ENCODE peak calls at places on chromosomes 3 and 15, in eight cellular contexts. G, V, N, L, H, U, W and F are unnamed samples.

GRCh38 chr3:129310111-129310601 is 31.5 kb downstream of the HMCES start:
- DNase-seq in V (no peak), G (no peak), U (no peak), L (no peak), W (peak), N (no peak), H (no peak), F (no peak)

GRCh38 chr3:55157736-55158135 is 229.9 kb upstream of the LRTM1 start:
- DNase-seq in H (no peak), W (no peak), G (no peak), L (no peak), N (no peak), U (no peak), V (no peak), F (no peak)

GRCh38 chr3:63791974-63792373 is 27.1 kb upstream of the C3orf49 start:
- DNase-seq in W (peak), H (peak), U (peak), G (no peak), N (no peak), L (peak), V (no peak), F (peak)

GRCh38 chr15:70576276-70576675 is 187.1 kb downstream of the UACA start:
- DNase-seq in H (no peak), N (no peak), W (no peak), V (no peak), L (no peak), U (no peak), G (no peak), F (no peak)

GRCh38 chr15:61936528-61937195 is 123.6 kb downstream of the VPS13C start:
- DNase-seq in N (no peak), G (no peak), H (no peak), L (no peak), U (no peak), V (no peak), W (no peak), F (no peak)

GRCh38 chr15:75420698-75421097 is 30.8 kb downstream of the SIN3A start:
- DNase-seq in H (no peak), G (no peak), U (peak), N (no peak), W (peak), V (no peak), L (no peak), F (peak)

GRCh38 chr15:78418239-78418638 is 19.8 kb upstream of the IREB2 start:
- DNase-seq in H (no peak), W (no peak), N (no peak), V (no peak), L (no peak), G (no peak), U (no peak), F (no peak)

GRCh38 chr15:29731865-29732264 is 90.4 kb downstream of the TJP1 start:
- DNase-seq in G (no peak), L (no peak), N (no peak), H (no peak), U (no peak), W (no peak), V (no peak), F (peak)

GRCh38 chr3:193833592-193833991 is 240.6 kb downstream of the OPA1 start:
- DNase-seq in U (no peak), G (no peak), N (no peak), W (no peak), L (no peak), H (no peak), V (no peak), F (no peak)